ENCODE peak calls at places on chromosomes 3 and 15, in seven cellular contexts. One of them, this sample, is unnamed.

GRCh38 chr3:58560771-58561311 is 16.4 kb downstream of the FAM107A start:
- DNase-seq in RPMI8226: no peak
- DNase-seq in occipital lobe: no peak
- DNase-seq in activated CD4-positive, alpha-beta T cell treated with anti-CD3 and anti-CD28 coated beads for 4 hours: no peak
- DNase-seq in H54: peak
- DNase-seq in islet precursor cell: peak
- DNase-seq in GM12865: no peak
- DNase-seq in this sample: no peak

GRCh38 chr3:73228425-73228824 is 167.0 kb downstream of the EBLN2 start:
- DNase-seq in RPMI8226: no peak
- DNase-seq in H54: no peak
- DNase-seq in islet precursor cell: no peak
- DNase-seq in occipital lobe: no peak
- DNase-seq in activated CD4-positive, alpha-beta T cell treated with anti-CD3 and anti-CD28 coated beads for 4 hours: no peak
- DNase-seq in GM12865: no peak
- DNase-seq in this sample: no peak

GRCh38 chr15:48507416-48508065 is 138.0 kb downstream of the FBN1 start:
- DNase-seq in islet precursor cell: peak
- DNase-seq in occipital lobe: no peak
- DNase-seq in GM12865: peak
- DNase-seq in RPMI8226: peak
- DNase-seq in activated CD4-positive, alpha-beta T cell treated with anti-CD3 and anti-CD28 coated beads for 4 hours: no peak
- DNase-seq in H54: peak
- DNase-seq in this sample: no peak

GRCh38 chr15:60669351-60669750 is 190.4 kb upstream of the ICE2 start:
- DNase-seq in GM12865: no peak
- DNase-seq in activated CD4-positive, alpha-beta T cell treated with anti-CD3 and anti-CD28 coated beads for 4 hours: no peak
- DNase-seq in occipital lobe: no peak
- DNase-seq in H54: no peak
- DNase-seq in RPMI8226: no peak
- DNase-seq in islet precursor cell: no peak
- DNase-seq in this sample: no peak

GRCh38 chr3:134315286-134316106 is 58.8 kb downstream of the AMOTL2 start:
- DNase-seq in GM12865: no peak
- DNase-seq in H54: no peak
- DNase-seq in RPMI8226: no peak
- DNase-seq in activated CD4-positive, alpha-beta T cell treated with anti-CD3 and anti-CD28 coated beads for 4 hours: no peak
- DNase-seq in occipital lobe: peak
- DNase-seq in islet precursor cell: peak
- DNase-seq in this sample: no peak

GRCh38 chr3:87437765-87438164 is 161.4 kb upstream of the POU1F1 start:
- DNase-seq in H54: no peak
- DNase-seq in GM12865: no peak
- DNase-seq in islet precursor cell: no peak
- DNase-seq in activated CD4-positive, alpha-beta T cell treated with anti-CD3 and anti-CD28 coated beads for 4 hours: no peak
- DNase-seq in occipital lobe: no peak
- DNase-seq in RPMI8226: no peak
- DNase-seq in this sample: no peak

GRCh38 chr3:150721285-150722130 is 17.8 kb upstream of the ERICH6 start:
- DNase-seq in GM12865: peak
- DNase-seq in islet precursor cell: no peak
- DNase-seq in RPMI8226: peak
- DNase-seq in activated CD4-positive, alpha-beta T cell treated with anti-CD3 and anti-CD28 coated beads for 4 hours: no peak
- DNase-seq in H54: peak
- DNase-seq in occipital lobe: no peak
- DNase-seq in this sample: no peak

GRCh38 chr3:138479355-138479964 is 45.0 kb downstream of the ESYT3 start:
- DNase-seq in GM12865: peak
- DNase-seq in islet precursor cell: peak
- DNase-seq in activated CD4-positive, alpha-beta T cell treated with anti-CD3 and anti-CD28 coated beads for 4 hours: no peak
- DNase-seq in occipital lobe: no peak
- DNase-seq in H54: no peak
- DNase-seq in RPMI8226: peak
- DNase-seq in this sample: no peak

GRCh38 chr3:44058022-44058867 is 183.4 kb upstream of the TOPAZ1 start:
- DNase-seq in H54: peak
- DNase-seq in RPMI8226: peak
- DNase-seq in activated CD4-positive, alpha-beta T cell treated with anti-CD3 and anti-CD28 coated beads for 4 hours: peak
- DNase-seq in GM12865: peak
- DNase-seq in occipital lobe: peak
- DNase-seq in islet precursor cell: peak
- DNase-seq in this sample: no peak

GRCh38 chr15:101732772-101733171 is 8.5 kb upstream of the TARS3 start:
- DNase-seq in occipital lobe: no peak
- DNase-seq in GM12865: no peak
- DNase-seq in islet precursor cell: no peak
- DNase-seq in RPMI8226: no peak
- DNase-seq in H54: no peak
- DNase-seq in activated CD4-positive, alpha-beta T cell treated with anti-CD3 and anti-CD28 coated beads for 4 hours: no peak
- DNase-seq in this sample: no peak

GRCh38 chr3:37762698-37763097 is 99.0 kb upstream of the CTDSPL start:
- DNase-seq in occipital lobe: no peak
- DNase-seq in islet precursor cell: no peak
- DNase-seq in RPMI8226: no peak
- DNase-seq in activated CD4-positive, alpha-beta T cell treated with anti-CD3 and anti-CD28 coated beads for 4 hours: no peak
- DNase-seq in GM12865: no peak
- DNase-seq in H54: no peak
- DNase-seq in this sample: no peak

GRCh38 chr15:44535092-44535491 is 1.9 kb upstream of the EIF3J start:
- DNase-seq in activated CD4-positive, alpha-beta T cell treated with anti-CD3 and anti-CD28 coated beads for 4 hours: no peak
- DNase-seq in RPMI8226: no peak
- DNase-seq in islet precursor cell: no peak
- DNase-seq in occipital lobe: no peak
- DNase-seq in H54: no peak
- DNase-seq in GM12865: no peak
- DNase-seq in this sample: no peak

GRCh38 chr15:79157631-79158592 is 67.3 kb upstream of the RASGRF1 start:
- DNase-seq in occipital lobe: no peak
- DNase-seq in GM12865: no peak
- DNase-seq in H54: no peak
- DNase-seq in RPMI8226: peak
- DNase-seq in islet precursor cell: no peak
- DNase-seq in activated CD4-positive, alpha-beta T cell treated with anti-CD3 and anti-CD28 coated beads for 4 hours: no peak
- DNase-seq in this sample: no peak

GRCh38 chr3:113712129-113712528 is 15.7 kb upstream of the USF3 start:
- DNase-seq in GM12865: no peak
- DNase-seq in H54: no peak
- DNase-seq in islet precursor cell: no peak
- DNase-seq in occipital lobe: no peak
- DNase-seq in RPMI8226: no peak
- DNase-seq in activated CD4-positive, alpha-beta T cell treated with anti-CD3 and anti-CD28 coated beads for 4 hours: no peak
- DNase-seq in this sample: no peak

GRCh38 chr3:3200632-3201212 is 21.2 kb upstream of the CRBN start:
- DNase-seq in islet precursor cell: peak
- DNase-seq in RPMI8226: peak
- DNase-seq in H54: no peak
- DNase-seq in occipital lobe: peak
- DNase-seq in activated CD4-positive, alpha-beta T cell treated with anti-CD3 and anti-CD28 coated beads for 4 hours: no peak
- DNase-seq in GM12865: peak
- DNase-seq in this sample: no peak

GRCh38 chr3:13420817-13421755 is 964 bp upstream of the NUP210 start:
- DNase-seq in occipital lobe: no peak
- DNase-seq in activated CD4-positive, alpha-beta T cell treated with anti-CD3 and anti-CD28 coated beads for 4 hours: peak
- DNase-seq in GM12865: peak
- DNase-seq in H54: no peak
- DNase-seq in islet precursor cell: no peak
- DNase-seq in RPMI8226: peak
- DNase-seq in this sample: no peak

GRCh38 chr15:90860942-90861675 is 7.3 kb upstream of the FURIN start:
- DNase-seq in RPMI8226: no peak
- DNase-seq in GM12865: no peak
- DNase-seq in activated CD4-positive, alpha-beta T cell treated with anti-CD3 and anti-CD28 coated beads for 4 hours: no peak
- DNase-seq in islet precursor cell: no peak
- DNase-seq in occipital lobe: no peak
- DNase-seq in H54: no peak
- DNase-seq in this sample: no peak

GRCh38 chr3:136612512-136612911 is 139.7 kb downstream of the STAG1 start:
- DNase-seq in activated CD4-positive, alpha-beta T cell treated with anti-CD3 and anti-CD28 coated beads for 4 hours: no peak
- DNase-seq in RPMI8226: no peak
- DNase-seq in H54: no peak
- DNase-seq in occipital lobe: no peak
- DNase-seq in islet precursor cell: no peak
- DNase-seq in GM12865: no peak
- DNase-seq in this sample: no peak

GRCh38 chr3:128074851-128075515 is 22.7 kb downstream of the SEC61A1 start:
- DNase-seq in RPMI8226: peak
- DNase-seq in islet precursor cell: no peak
- DNase-seq in H54: no peak
- DNase-seq in occipital lobe: no peak
- DNase-seq in activated CD4-positive, alpha-beta T cell treated with anti-CD3 and anti-CD28 coated beads for 4 hours: no peak
- DNase-seq in GM12865: no peak
- DNase-seq in this sample: no peak